ENCODE peak calls at places on chromosome 21, in five cellular contexts. I is effector memory CD4-positive, alpha-beta T cell; X is transverse colon; S is psoas muscle; A is heart right ventricle. E is an unnamed sample. For H3K27me3, the result is how much of the 10 kb centered on the place peaks cover.

GRCh38 chr21:16605588-16605987 is 875.8 kb downstream of the USP25 start:
- DNase-seq in I (no peak), X (no peak), S (no peak), A (no peak), E (no peak)

GRCh38 chr21:44735821-44736220 is 24.4 kb upstream of the TSPEAR start:
- DNase-seq in I (no peak), X (no peak), S (no peak), A (no peak), E (no peak)

GRCh38 chr21:44892536-44893277 is 19.2 kb upstream of the PTTG1IP start:
- DNase-seq in I (peak), X (peak), S (peak), A (peak), E (peak)

GRCh38 chr21:44618504-44618903 is 6.6 kb downstream of the KRTAP10-8 start:
- DNase-seq in I (no peak), X (peak), S (peak), A (peak), E (peak)

GRCh38 chr21:38244885-38245869 is 11.6 kb upstream of the KCNJ15 start:
- DNase-seq in I (no peak), X (no peak), S (no peak), A (no peak), E (no peak)

GRCh38 chr21:23401278-23401677 is 2206.0 kb downstream of the MRPL39 start:
- DNase-seq in I (no peak), X (no peak), S (no peak), A (no peak), E (no peak)

GRCh38 chr21:45886610-45887026 is 95.0 kb upstream of the COL6A1 start:
- DNase-seq in I (peak), X (no peak), S (peak), A (no peak), E (peak)

GRCh38 chr21:28518620-28519019 is 474.1 kb downstream of the LTN1 start:
- DNase-seq in I (no peak), X (no peak), S (no peak), A (no peak), E (no peak)

GRCh38 chr21:42440187-42440792 is 36.6 kb downstream of the UBASH3A start:
- DNase-seq in I (no peak), X (peak), S (no peak), A (no peak), E (no peak)

GRCh38 chr21:14438204-14438603 is 55.3 kb upstream of the HSPA13 start:
- DNase-seq in I (no peak), X (no peak), S (no peak), A (no peak), E (no peak)

GRCh38 chr21:30282850-30283249 is at the start of gene KRTAP24-1:
- DNase-seq in I (no peak), X (no peak), S (no peak), A (no peak), E (no peak)

GRCh38 chr21:45833437-45833836 is 148.1 kb upstream of the COL6A1 start:
- DNase-seq in I (no peak), X (no peak), S (no peak), A (peak), E (no peak)

GRCh38 chr21:30268608-30269197 is 14.0 kb downstream of the KRTAP24-1 start:
- DNase-seq in I (no peak), X (no peak), S (no peak), A (no peak), E (no peak)

GRCh38 chr21:26964379-26964778 is 2.5 kb downstream of the ADAMTS5 start:
- DNase-seq in I (no peak), X (peak), S (peak), A (peak), E (no peak)

GRCh38 chr21:32403201-32403701 is 9.3 kb upstream of the EVA1C start:
- DNase-seq in I (peak), X (peak), S (no peak), A (peak), E (peak)
- H3K27me3 ChIP-seq in I (under half), X (under half), S (under half), A (under half), E (under half)

GRCh38 chr21:34887729-34888568 is 161.2 kb downstream of the RUNX1 start:
- DNase-seq in I (peak), X (peak), S (peak), A (peak), E (peak)
- H3K27me3 ChIP-seq in I (under half), X (under half), S (under half), A (half or more), E (under half)

GRCh38 chr21:35216966-35217365 is 167.9 kb upstream of the RUNX1 start:
- DNase-seq in I (no peak), X (no peak), S (no peak), A (no peak), E (no peak)
- H3K27me3 ChIP-seq in I (under half), X (under half), S (under half), A (under half), E (under half)

GRCh38 chr21:33112151-33112550 is 42.2 kb downstream of the OLIG1 start:
- DNase-seq in I (no peak), X (no peak), S (no peak), A (no peak), E (no peak)
- H3K27me3 ChIP-seq in I (under half), X (half or more), S (half or more), A (half or more), E (half or more)